ENCODE peak calls at places on chromosomes 6 and 20, in seven cellular contexts. W, H, I, A, G, V and D are unnamed samples.

GRCh38 chr6:96520851-96521115 is 823 bp upstream of the UFL1 start:
- DNase-seq in W (no peak), H (peak; percentile 1), I (no peak), A (peak; percentile 7), G (peak; percentile 27), V (no peak), D (no peak)

GRCh38 chr6:402901-403658 is 11.5 kb downstream of the IRF4 start:
- DNase-seq in W (no peak), H (no peak), I (no peak), A (no peak), G (no peak), V (no peak), D (no peak)

GRCh38 chr6:74931567-74931966 is 274.3 kb downstream of the COL12A1 start:
- DNase-seq in W (no peak), H (no peak), I (peak; percentile 95), A (no peak), G (peak; percentile 20), V (peak; percentile 5), D (peak; percentile 72)

GRCh38 chr6:133298335-133298734 is 57.2 kb downstream of the EYA4 start:
- DNase-seq in W (no peak), H (no peak), I (no peak), A (no peak), G (no peak), V (no peak), D (no peak)

GRCh38 chr20:13212750-13213149 is 8.3 kb upstream of the ISM1 start:
- DNase-seq in W (no peak), H (no peak), I (no peak), A (no peak), G (peak; percentile 47), V (no peak), D (peak; percentile 83)

GRCh38 chr6:13413906-13414555 is 73.4 kb downstream of the GFOD1 start:
- DNase-seq in W (no peak), H (no peak), I (peak; percentile 55), A (no peak), G (no peak), V (no peak), D (no peak)

GRCh38 chr6:54624216-54624615 is 222.4 kb upstream of the FAM83B start:
- DNase-seq in W (no peak), H (no peak), I (no peak), A (no peak), G (no peak), V (no peak), D (no peak)

GRCh38 chr20:21026951-21027350 is 79.2 kb downstream of the LINC00237 start:
- DNase-seq in W (no peak), H (no peak), I (no peak), A (no peak), G (no peak), V (no peak), D (no peak)

GRCh38 chr6:166476061-166476591 is 93.4 kb upstream of the MPC1 start:
- DNase-seq in W (peak; percentile 9), H (no peak), I (no peak), A (no peak), G (no peak), V (no peak), D (no peak)

GRCh38 chr6:157263881-157264397 is 59.4 kb downstream of the TMEM242 start:
- DNase-seq in W (no peak), H (no peak), I (no peak), A (no peak), G (no peak), V (no peak), D (no peak)

GRCh38 chr6:1864496-1864895 is 254.8 kb downstream of the FOXC1 start:
- DNase-seq in W (no peak), H (no peak), I (no peak), A (no peak), G (no peak), V (no peak), D (no peak)

GRCh38 chr6:152846825-152847224 is 96.2 kb downstream of the VIP start:
- DNase-seq in W (no peak), H (no peak), I (no peak), A (peak; percentile 52), G (peak; percentile 54), V (no peak), D (no peak)

GRCh38 chr6:117395164-117395563 is 30.6 kb downstream of the ROS1 start:
- DNase-seq in W (no peak), H (no peak), I (no peak), A (no peak), G (no peak), V (no peak), D (no peak)

GRCh38 chr6:33584700-33585402 is 4.8 kb upstream of the BAK1 start:
- DNase-seq in W (no peak), H (no peak), I (no peak), A (no peak), G (no peak), V (no peak), D (no peak)

GRCh38 chr20:32999603-33000250 is 4.5 kb downstream of the SUN5 start:
- DNase-seq in W (no peak), H (no peak), I (no peak), A (no peak), G (no peak), V (no peak), D (no peak)

GRCh38 chr6:48032156-48032555 is 78.8 kb downstream of the PTCHD4 start:
- DNase-seq in W (no peak), H (peak; percentile 70), I (peak; percentile 80), A (no peak), G (peak; percentile 76), V (no peak), D (peak; percentile 55)

GRCh38 chr6:138682722-138683521 is 90.6 kb upstream of the CCDC28A start:
- DNase-seq in W (no peak), H (no peak), I (no peak), A (no peak), G (peak; percentile 96), V (no peak), D (peak; percentile 80)

GRCh38 chr20:57380081-57380750 is 11.0 kb upstream of the RBM38 start:
- DNase-seq in W (no peak), H (no peak), I (no peak), A (no peak), G (no peak), V (no peak), D (no peak)

GRCh38 chr6:125310994-125311649 is 9.4 kb upstream of the HDDC2 start:
- DNase-seq in W (peak; percentile 34), H (peak; percentile 76), I (peak; percentile 84), A (peak; percentile 70), G (peak; percentile 68), V (peak; percentile 60), D (peak; percentile 76)

GRCh38 chr6:13165518-13166186 is 162.7 kb downstream of the TBC1D7 start:
- DNase-seq in W (no peak), H (no peak), I (no peak), A (no peak), G (no peak), V (no peak), D (no peak)

GRCh38 chr6:97621111-97621510 is 338.1 kb upstream of the MMS22L start:
- DNase-seq in W (no peak), H (no peak), I (no peak), A (no peak), G (no peak), V (no peak), D (no peak)

GRCh38 chr6:97630592-97630991 is 347.6 kb upstream of the MMS22L start:
- DNase-seq in W (no peak), H (no peak), I (peak; percentile 2), A (no peak), G (peak; percentile 81), V (no peak), D (peak; percentile 0)

GRCh38 chr6:97632392-97632791 is 349.4 kb upstream of the MMS22L start:
- DNase-seq in W (no peak), H (no peak), I (no peak), A (no peak), G (no peak), V (no peak), D (no peak)

GRCh38 chr6:97626586-97627441 is 343.8 kb upstream of the MMS22L start:
- DNase-seq in W (no peak), H (peak; percentile 95), I (peak; percentile 22), A (peak; percentile 0), G (peak; percentile 2), V (no peak), D (no peak)
- H3K4me3 ChIP-seq in W (peak overlapping the region; percentile 15), H (peak overlapping the region; percentile 43), I (peak overlapping the region; percentile 36), A (no peak overlapping the region), G (no peak overlapping the region), V (peak overlapping the region; percentile 44), D (peak overlapping the region; percentile 16)

DNA sequence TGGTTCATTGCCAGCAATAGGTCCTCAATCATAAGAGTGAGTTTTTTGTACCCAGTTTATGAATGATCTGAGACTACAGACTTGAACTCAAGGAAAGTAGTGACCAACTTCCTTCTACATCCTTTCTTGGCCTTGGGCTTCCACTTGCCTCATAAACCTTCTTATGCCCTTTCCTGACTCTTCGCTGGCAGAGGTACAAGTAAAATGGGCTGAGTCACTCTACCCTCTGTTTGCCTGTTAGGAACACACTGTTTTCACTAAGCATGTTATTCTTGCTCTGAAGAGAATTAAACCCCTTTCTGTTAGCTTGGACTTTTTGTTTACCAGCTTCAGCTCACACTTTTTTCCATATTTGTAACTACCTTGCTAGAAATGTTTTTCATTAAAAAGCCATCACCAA is 74.4 kb downstream of the PKHD1 start:
- DNase-seq in W (no peak), H (no peak), I (no peak), A (no peak), G (peak; percentile 28), V (peak; percentile 50), D (no peak)
- TF ChIP-seq CTCF in W (no peak), H (no peak), I (no peak), A (no peak), G (no peak), V (no peak), D (no peak)

DNA sequence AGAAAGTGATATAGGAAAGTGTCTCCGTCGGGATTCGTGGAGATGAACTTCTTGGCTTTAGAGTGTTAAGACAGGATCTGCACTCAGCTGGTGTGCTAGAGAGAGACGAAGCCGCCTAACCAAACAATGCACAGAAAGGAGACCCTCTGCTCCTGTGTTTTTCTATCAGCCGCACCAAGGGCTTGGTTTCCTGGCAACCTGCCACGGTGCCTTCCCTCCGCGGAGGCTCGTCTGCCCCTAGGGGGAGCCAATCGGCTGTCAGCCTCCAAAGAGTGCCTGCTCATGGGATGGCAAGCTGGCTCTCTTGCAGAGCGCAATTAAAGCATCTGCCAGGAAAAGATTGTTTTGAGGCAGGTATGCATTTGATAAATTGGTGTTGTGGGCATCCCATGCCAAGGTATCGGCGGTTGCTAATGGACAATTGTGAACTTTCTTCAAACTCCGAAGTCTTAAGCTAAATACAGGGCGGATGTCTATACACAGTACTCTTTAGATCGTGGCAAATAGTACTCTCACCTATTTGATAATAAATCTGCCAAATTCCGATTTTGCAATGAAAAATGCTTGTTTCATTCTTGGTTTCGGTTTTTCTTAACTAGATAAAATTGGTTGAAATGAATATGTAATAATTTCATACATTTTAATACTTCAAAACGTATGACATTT is 603.3 kb downstream of the RNF144B start:
- DNase-seq in W (peak; percentile 74), H (peak; percentile 90), I (peak; percentile 5), A (peak; percentile 68), G (peak; percentile 66), V (peak; percentile 16), D (no peak)
- H3K4me3 ChIP-seq in W (no peak overlapping the region), H (no peak overlapping the region), I (no peak overlapping the region), A (no peak overlapping the region), G (no peak overlapping the region), V (peak overlapping the region; percentile 25), D (no peak overlapping the region)

DNA sequence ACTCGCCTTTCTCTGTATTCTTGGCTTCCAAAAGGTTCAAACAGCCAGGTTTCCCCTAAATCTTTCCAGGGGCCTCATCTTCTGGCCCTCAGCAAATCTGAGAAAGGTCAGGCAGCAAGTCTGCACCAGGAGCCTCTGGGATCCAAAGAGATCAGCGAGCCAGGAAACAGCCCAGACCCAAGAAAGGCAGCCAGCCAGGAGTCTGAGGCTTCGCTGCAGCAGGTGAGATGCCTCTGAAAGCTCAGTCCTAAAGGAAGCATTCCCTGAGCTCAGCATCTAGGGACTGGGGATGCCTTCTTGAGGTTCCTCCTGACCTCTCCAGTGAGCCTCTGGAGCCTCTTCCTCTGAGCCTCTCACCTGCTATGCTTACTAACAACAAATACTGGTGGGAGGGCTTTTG is 118.7 kb upstream of the MAFB start:
- DNase-seq in W (no peak), H (no peak), I (no peak), A (no peak), G (no peak), V (no peak), D (no peak)
- TF ChIP-seq CTCF in W (no peak), H (no peak), I (no peak), A (no peak), G (no peak), V (no peak), D (no peak)